ENCODE peak calls at places on chromosomes 7 and 10, in six cellular contexts. One of them, this sample, is unnamed.

GRCh38 chr7:28889290-28889689 is 68.8 kb downstream of the TRIL start:
- ATAC-seq in K562: no peak
- ATAC-seq in A549: no peak
- ATAC-seq in GM12878: no peak
- ATAC-seq in upper lobe of left lung: no peak
- ATAC-seq in HepG2: no peak
- ATAC-seq in this sample: no peak

GRCh38 chr7:155665957-155666287 is 21.5 kb downstream of the RBM33 start:
- ATAC-seq in GM12878: no peak
- ATAC-seq in A549: peak
- ATAC-seq in upper lobe of left lung: peak
- ATAC-seq in HepG2: no peak
- ATAC-seq in K562: peak
- ATAC-seq in this sample: no peak

GRCh38 chr10:113639966-113640365 is 23.9 kb downstream of the NRAP start:
- ATAC-seq in HepG2: no peak
- ATAC-seq in K562: no peak
- ATAC-seq in GM12878: no peak
- ATAC-seq in upper lobe of left lung: no peak
- ATAC-seq in A549: no peak
- ATAC-seq in this sample: no peak

GRCh38 chr7:32935558-32935957 is 21.7 kb upstream of the FKBP9 start:
- ATAC-seq in A549: no peak
- ATAC-seq in upper lobe of left lung: no peak
- ATAC-seq in K562: no peak
- ATAC-seq in GM12878: no peak
- ATAC-seq in HepG2: no peak
- ATAC-seq in this sample: no peak

GRCh38 chr7:27248911-27249723 is 6.5 kb downstream of the EVX1 start:
- ATAC-seq in GM12878: peak
- ATAC-seq in HepG2: no peak
- ATAC-seq in A549: no peak
- ATAC-seq in K562: no peak
- ATAC-seq in upper lobe of left lung: no peak
- ATAC-seq in this sample: no peak

GRCh38 chr10:44263771-44264170 is 121.1 kb downstream of the CXCL12 start:
- ATAC-seq in upper lobe of left lung: no peak
- ATAC-seq in A549: no peak
- ATAC-seq in HepG2: no peak
- ATAC-seq in GM12878: no peak
- ATAC-seq in K562: no peak
- ATAC-seq in this sample: no peak

GRCh38 chr10:24207781-24208611 is 942 bp upstream of the KIAA1217 start:
- ATAC-seq in GM12878: no peak
- ATAC-seq in A549: no peak
- ATAC-seq in HepG2: peak
- ATAC-seq in upper lobe of left lung: no peak
- ATAC-seq in K562: no peak
- ATAC-seq in this sample: peak

GRCh38 chr10:23194966-23195845 is 3.1 kb downstream of the PTF1A start:
- ATAC-seq in HepG2: no peak
- ATAC-seq in A549: no peak
- ATAC-seq in K562: no peak
- ATAC-seq in GM12878: no peak
- ATAC-seq in upper lobe of left lung: no peak
- ATAC-seq in this sample: no peak

GRCh38 chr7:34061175-34061574 is 155.8 kb downstream of the BMPER start:
- ATAC-seq in HepG2: no peak
- ATAC-seq in K562: no peak
- ATAC-seq in A549: peak
- ATAC-seq in upper lobe of left lung: peak
- ATAC-seq in GM12878: no peak
- ATAC-seq in this sample: peak

GRCh38 chr7:21972397-21972784 is 26.7 kb upstream of the CDCA7L start:
- ATAC-seq in upper lobe of left lung: no peak
- ATAC-seq in K562: no peak
- ATAC-seq in GM12878: no peak
- ATAC-seq in HepG2: no peak
- ATAC-seq in A549: no peak
- ATAC-seq in this sample: no peak

GRCh38 chr10:77716943-77717735 is 79.5 kb upstream of the KCNMA1 start:
- ATAC-seq in upper lobe of left lung: no peak
- ATAC-seq in K562: no peak
- ATAC-seq in GM12878: peak
- ATAC-seq in HepG2: no peak
- ATAC-seq in A549: no peak
- ATAC-seq in this sample: no peak

GRCh38 chr7:80785961-80786360 is 132.9 kb downstream of the SEMA3C start:
- ATAC-seq in A549: no peak
- ATAC-seq in K562: no peak
- ATAC-seq in GM12878: no peak
- ATAC-seq in upper lobe of left lung: no peak
- ATAC-seq in HepG2: no peak
- ATAC-seq in this sample: no peak

GRCh38 chr7:90209776-90210175 is 1.8 kb upstream of the STEAP2 start:
- ATAC-seq in HepG2: no peak
- ATAC-seq in A549: no peak
- ATAC-seq in K562: no peak
- ATAC-seq in GM12878: no peak
- ATAC-seq in upper lobe of left lung: no peak
- ATAC-seq in this sample: no peak

GRCh38 chr7:66236713-66237303 is 31.7 kb downstream of the TPST1 start:
- ATAC-seq in HepG2: peak
- ATAC-seq in upper lobe of left lung: no peak
- ATAC-seq in GM12878: no peak
- ATAC-seq in K562: no peak
- ATAC-seq in A549: no peak
- ATAC-seq in this sample: no peak

GRCh38 chr10:45398595-45398994 is 24.6 kb downstream of the ALOX5 start:
- ATAC-seq in A549: no peak
- ATAC-seq in HepG2: no peak
- ATAC-seq in upper lobe of left lung: no peak
- ATAC-seq in K562: no peak
- ATAC-seq in GM12878: no peak
- ATAC-seq in this sample: no peak

GRCh38 chr7:142646274-142646895 is 102.9 kb upstream of the PRSS1 start:
- ATAC-seq in GM12878: peak
- ATAC-seq in K562: peak
- ATAC-seq in HepG2: no peak
- ATAC-seq in A549: no peak
- ATAC-seq in upper lobe of left lung: no peak
- ATAC-seq in this sample: no peak

DNA sequence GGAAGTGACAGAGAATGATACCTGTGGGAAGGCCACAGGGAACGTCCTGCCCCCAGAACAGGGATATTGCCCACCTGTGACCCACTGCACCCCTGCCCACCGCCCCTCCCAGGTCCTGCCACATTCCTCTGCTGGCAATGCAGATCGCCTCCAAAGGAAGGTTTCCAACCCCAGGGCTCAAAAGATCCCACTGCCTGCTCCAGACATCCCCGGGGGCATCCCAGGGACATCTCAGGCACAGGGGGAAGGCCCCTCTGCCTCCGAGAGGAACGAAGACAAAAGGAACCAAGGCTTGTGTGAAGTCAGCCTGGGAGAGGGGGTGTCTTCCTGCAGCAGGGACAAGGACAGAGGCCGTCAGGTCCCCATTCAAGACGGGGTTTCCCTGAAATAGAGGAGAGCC is 28.5 kb downstream of the NUDT1 start:
- ATAC-seq in upper lobe of left lung: no peak
- ATAC-seq in A549: no peak
- ATAC-seq in HepG2: no peak
- ATAC-seq in K562: no peak
- ATAC-seq in GM12878: no peak
- ATAC-seq in this sample: no peak
- TF ChIP-seq EP300 in upper lobe of left lung: no peak
- TF ChIP-seq EP300 in A549: no peak
- TF ChIP-seq EP300 in HepG2: no peak
- TF ChIP-seq EP300 in K562: no peak
- TF ChIP-seq EP300 in GM12878: no peak
- TF ChIP-seq EP300 in this sample: no peak

GRCh38 chr7:103918928-103919868 is 70.3 kb downstream of the RELN start:
- ATAC-seq in A549: no peak
- ATAC-seq in K562: peak
- ATAC-seq in HepG2: no peak
- ATAC-seq in upper lobe of left lung: no peak
- ATAC-seq in GM12878: no peak
- ATAC-seq in this sample: no peak
- TF ChIP-seq EP300 in A549: no peak
- TF ChIP-seq EP300 in K562: peak
- TF ChIP-seq EP300 in HepG2: no peak
- TF ChIP-seq EP300 in upper lobe of left lung: no peak
- TF ChIP-seq EP300 in GM12878: no peak
- TF ChIP-seq EP300 in this sample: no peak

GRCh38 chr10:71995880-71996597 is 31.8 kb downstream of the CHST3 start:
- ATAC-seq in K562: no peak
- ATAC-seq in upper lobe of left lung: no peak
- ATAC-seq in HepG2: no peak
- ATAC-seq in GM12878: no peak
- ATAC-seq in A549: no peak
- ATAC-seq in this sample: no peak

GRCh38 chr10:71985542-71986250 is 21.5 kb downstream of the CHST3 start:
- ATAC-seq in GM12878: peak
- ATAC-seq in HepG2: no peak
- ATAC-seq in A549: peak
- ATAC-seq in upper lobe of left lung: peak
- ATAC-seq in K562: no peak
- ATAC-seq in this sample: peak

GRCh38 chr10:71984798-71985388 is 20.7 kb downstream of the CHST3 start:
- ATAC-seq in K562: no peak
- ATAC-seq in GM12878: peak
- ATAC-seq in HepG2: no peak
- ATAC-seq in A549: no peak
- ATAC-seq in upper lobe of left lung: no peak
- ATAC-seq in this sample: no peak

GRCh38 chr10:71989658-71990454 is 25.7 kb downstream of the CHST3 start:
- ATAC-seq in HepG2: no peak
- ATAC-seq in K562: no peak
- ATAC-seq in A549: no peak
- ATAC-seq in upper lobe of left lung: no peak
- ATAC-seq in GM12878: peak
- ATAC-seq in this sample: no peak

DNA sequence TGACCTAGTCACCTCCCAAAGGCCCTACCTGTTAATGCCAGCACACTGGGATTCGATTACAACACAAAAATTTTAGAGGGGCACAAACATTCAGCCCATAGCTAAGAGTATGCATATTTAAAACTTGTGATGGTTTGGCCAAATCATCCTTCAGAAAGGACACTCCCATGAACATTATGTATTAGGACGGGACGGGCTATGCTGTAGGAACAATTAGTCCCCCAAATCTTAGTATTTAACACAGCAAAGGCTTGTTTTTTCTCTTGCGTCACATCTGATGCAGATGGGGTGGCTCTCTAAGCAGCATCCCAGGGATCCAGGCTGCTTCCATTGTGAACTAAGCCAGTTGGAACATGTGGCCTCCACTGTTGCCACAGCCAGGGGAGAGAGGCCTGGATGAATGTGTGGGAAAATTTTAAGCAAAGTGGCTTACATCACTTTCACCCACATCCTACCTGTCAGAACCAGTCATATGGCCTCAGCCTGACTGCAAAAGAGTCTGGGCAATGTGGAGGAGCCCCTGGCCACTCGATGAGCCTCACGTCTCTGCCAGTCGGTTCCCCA is 26.6 kb downstream of the CHST3 start:
- ATAC-seq in K562: no peak
- ATAC-seq in HepG2: no peak
- ATAC-seq in A549: no peak
- ATAC-seq in GM12878: no peak
- ATAC-seq in upper lobe of left lung: no peak
- ATAC-seq in this sample: peak
- TF ChIP-seq EP300 in K562: no peak
- TF ChIP-seq EP300 in HepG2: no peak
- TF ChIP-seq EP300 in A549: no peak
- TF ChIP-seq EP300 in GM12878: no peak
- TF ChIP-seq EP300 in upper lobe of left lung: no peak
- TF ChIP-seq EP300 in this sample: no peak

GRCh38 chr10:91796332-91797076 is 1.7 kb upstream of the TNKS2 start:
- ATAC-seq in K562: peak
- ATAC-seq in HepG2: peak
- ATAC-seq in GM12878: peak
- ATAC-seq in A549: peak
- ATAC-seq in upper lobe of left lung: no peak
- ATAC-seq in this sample: no peak

GRCh38 chr10:91797077-91797690 is 1.0 kb upstream of the TNKS2 start:
- ATAC-seq in A549: no peak
- ATAC-seq in K562: no peak
- ATAC-seq in upper lobe of left lung: no peak
- ATAC-seq in HepG2: no peak
- ATAC-seq in GM12878: no peak
- ATAC-seq in this sample: no peak

GRCh38 chr10:91798736-91799579 is 732 bp downstream of the TNKS2 start:
- ATAC-seq in A549: peak
- ATAC-seq in K562: peak
- ATAC-seq in upper lobe of left lung: peak
- ATAC-seq in GM12878: peak
- ATAC-seq in HepG2: peak
- ATAC-seq in this sample: peak

GRCh38 chr10:91799580-91799975 is 1.4 kb downstream of the TNKS2 start:
- ATAC-seq in K562: no peak
- ATAC-seq in A549: no peak
- ATAC-seq in GM12878: no peak
- ATAC-seq in HepG2: no peak
- ATAC-seq in upper lobe of left lung: no peak
- ATAC-seq in this sample: no peak

DNA sequence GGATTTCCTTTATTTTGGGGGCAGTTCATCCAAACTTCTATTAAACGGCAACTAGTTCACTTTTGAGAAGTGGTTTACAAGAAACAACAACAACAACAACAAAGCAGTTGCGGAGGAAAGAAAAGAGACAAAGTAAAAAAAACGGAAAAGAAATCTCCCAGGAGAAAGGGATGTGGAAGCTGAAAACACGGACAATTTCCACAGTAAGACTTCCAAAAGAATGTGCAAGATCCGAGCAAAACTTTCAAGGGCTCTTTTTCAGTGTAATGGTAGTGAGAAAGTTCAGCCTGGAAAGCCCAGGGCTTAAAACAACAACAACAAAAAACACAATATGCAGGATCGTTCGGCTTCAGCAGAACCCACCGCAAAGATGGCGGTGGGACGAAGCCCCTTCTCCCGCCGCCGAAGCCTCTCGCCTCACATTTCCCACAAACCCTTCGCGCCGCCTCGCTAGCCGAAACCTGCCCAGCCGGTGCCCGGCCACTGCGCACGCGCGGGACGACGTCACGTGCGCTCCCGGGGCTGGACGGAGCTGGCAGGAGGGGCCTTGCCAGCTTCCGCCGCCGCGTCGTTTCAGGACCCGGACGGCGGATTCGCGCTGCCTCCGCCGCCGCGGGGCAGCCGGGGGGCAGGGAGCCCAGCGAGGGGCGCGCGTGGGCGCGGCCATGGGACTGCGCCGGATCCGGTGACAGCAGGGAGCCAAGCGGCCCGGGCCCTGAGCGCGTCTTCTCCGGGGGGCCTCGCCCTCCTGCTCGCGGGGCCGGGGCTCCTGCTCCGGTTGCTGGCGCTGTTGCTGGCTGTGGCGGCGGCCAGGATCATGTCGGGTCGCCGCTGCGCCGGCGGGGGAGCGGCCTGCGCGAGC is at the start of gene TNKS2:
- ATAC-seq in GM12878: peak
- ATAC-seq in upper lobe of left lung: peak
- ATAC-seq in K562: peak
- ATAC-seq in HepG2: peak
- ATAC-seq in A549: peak
- ATAC-seq in this sample: peak
- TF ChIP-seq EP300 in GM12878: no peak
- TF ChIP-seq EP300 in upper lobe of left lung: no peak
- TF ChIP-seq EP300 in K562: peak
- TF ChIP-seq EP300 in HepG2: no peak
- TF ChIP-seq EP300 in A549: no peak
- TF ChIP-seq EP300 in this sample: no peak

GRCh38 chr7:83032195-83032594 is 130.5 kb downstream of the PCLO start:
- ATAC-seq in HepG2: no peak
- ATAC-seq in GM12878: no peak
- ATAC-seq in K562: no peak
- ATAC-seq in upper lobe of left lung: no peak
- ATAC-seq in A549: no peak
- ATAC-seq in this sample: no peak
- TF ChIP-seq EP300 in HepG2: no peak
- TF ChIP-seq EP300 in GM12878: no peak
- TF ChIP-seq EP300 in K562: no peak
- TF ChIP-seq EP300 in upper lobe of left lung: no peak
- TF ChIP-seq EP300 in A549: no peak
- TF ChIP-seq EP300 in this sample: no peak

This sample was measured in gastroesophageal sphincter.